ENCODE peak calls at places on chromosomes 16 and 17, in six cellular contexts. One of them, this sample, is unnamed.

GRCh38 chr16:35750701-35751104 is 2291.3 kb downstream of the TP53TG3F start:
- DNase-seq in H1: no peak
- DNase-seq in trophoblast cell: no peak
- DNase-seq in mesenchymal stem cell: no peak
- DNase-seq in IMR-90: no peak
- DNase-seq in neuronal stem cell: no peak
- DNase-seq in this sample: no peak

GRCh38 chr17:9021158-9021984 is at the start of gene NTN1:
- DNase-seq in IMR-90: peak; percentile 13
- DNase-seq in mesenchymal stem cell: peak; percentile 21
- DNase-seq in H1: no peak
- DNase-seq in trophoblast cell: no peak
- DNase-seq in neuronal stem cell: peak; percentile 56
- DNase-seq in this sample: peak; percentile 63

GRCh38 chr16:9316615-9317014 is 225.2 kb downstream of the HAPSTR1 start:
- DNase-seq in IMR-90: no peak
- DNase-seq in neuronal stem cell: no peak
- DNase-seq in H1: no peak
- DNase-seq in mesenchymal stem cell: no peak
- DNase-seq in trophoblast cell: no peak
- DNase-seq in this sample: no peak

GRCh38 chr16:49446805-49447204 is 73.2 kb downstream of the C16orf78 start:
- DNase-seq in mesenchymal stem cell: no peak
- DNase-seq in IMR-90: no peak
- DNase-seq in H1: no peak
- DNase-seq in trophoblast cell: no peak
- DNase-seq in neuronal stem cell: no peak
- DNase-seq in this sample: no peak

GRCh38 chr16:27364493-27365141 is 37.4 kb upstream of the IL21R start:
- DNase-seq in IMR-90: no peak
- DNase-seq in neuronal stem cell: no peak
- DNase-seq in mesenchymal stem cell: no peak
- DNase-seq in H1: no peak
- DNase-seq in trophoblast cell: no peak
- DNase-seq in this sample: no peak

GRCh38 chr16:82368041-82368440 is 198.0 kb upstream of the MPHOSPH6 start:
- DNase-seq in mesenchymal stem cell: peak; percentile 18
- DNase-seq in neuronal stem cell: no peak
- DNase-seq in IMR-90: peak; percentile 32
- DNase-seq in H1: no peak
- DNase-seq in trophoblast cell: no peak
- DNase-seq in this sample: peak; percentile 55

GRCh38 chr17:57868007-57868774 is 18.3 kb upstream of the MRPS23 start:
- DNase-seq in trophoblast cell: peak; percentile 41
- DNase-seq in mesenchymal stem cell: peak; percentile 90
- DNase-seq in neuronal stem cell: peak; percentile 56
- DNase-seq in IMR-90: peak; percentile 94
- DNase-seq in H1: peak; percentile 58
- DNase-seq in this sample: peak; percentile 91

GRCh38 chr16:25109643-25110042 is 1.9 kb upstream of the LCMT1 start:
- DNase-seq in IMR-90: peak; percentile 98
- DNase-seq in trophoblast cell: peak; percentile 60
- DNase-seq in mesenchymal stem cell: peak; percentile 96
- DNase-seq in H1: no peak
- DNase-seq in neuronal stem cell: no peak
- DNase-seq in this sample: no peak

GRCh38 chr17:8939496-8940334 is 25.8 kb downstream of the PIK3R5 start:
- DNase-seq in mesenchymal stem cell: no peak
- DNase-seq in trophoblast cell: no peak
- DNase-seq in neuronal stem cell: no peak
- DNase-seq in H1: no peak
- DNase-seq in IMR-90: no peak
- DNase-seq in this sample: peak; percentile 42

GRCh38 chr16:10667239-10667638 is 27.5 kb downstream of the TEKT5 start:
- DNase-seq in H1: no peak
- DNase-seq in trophoblast cell: no peak
- DNase-seq in mesenchymal stem cell: no peak
- DNase-seq in neuronal stem cell: no peak
- DNase-seq in IMR-90: no peak
- DNase-seq in this sample: no peak

GRCh38 chr17:73027130-73027741 is 65.3 kb downstream of the SLC39A11 start:
- DNase-seq in trophoblast cell: no peak
- DNase-seq in neuronal stem cell: no peak
- DNase-seq in IMR-90: peak; percentile 58
- DNase-seq in mesenchymal stem cell: peak; percentile 54
- DNase-seq in H1: no peak
- DNase-seq in this sample: no peak

GRCh38 chr16:12611006-12611477 is 192.6 kb downstream of the CPPED1 start:
- DNase-seq in IMR-90: no peak
- DNase-seq in H1: no peak
- DNase-seq in mesenchymal stem cell: no peak
- DNase-seq in trophoblast cell: peak; percentile 48
- DNase-seq in neuronal stem cell: no peak
- DNase-seq in this sample: no peak

GRCh38 chr17:58325289-58325726 is 3.3 kb downstream of the TSPOAP1 start:
- DNase-seq in trophoblast cell: no peak
- DNase-seq in IMR-90: no peak
- DNase-seq in H1: no peak
- DNase-seq in mesenchymal stem cell: no peak
- DNase-seq in neuronal stem cell: no peak
- DNase-seq in this sample: peak; percentile 93

GRCh38 chr16:15440852-15441251 is 6.5 kb downstream of the BMERB1 start:
- DNase-seq in neuronal stem cell: no peak
- DNase-seq in IMR-90: peak; percentile 79
- DNase-seq in mesenchymal stem cell: peak; percentile 80
- DNase-seq in H1: no peak
- DNase-seq in trophoblast cell: no peak
- DNase-seq in this sample: no peak

GRCh38 chr16:16057102-16057501 is 107.7 kb downstream of the ABCC1 start:
- DNase-seq in mesenchymal stem cell: no peak
- DNase-seq in H1: no peak
- DNase-seq in IMR-90: no peak
- DNase-seq in trophoblast cell: no peak
- DNase-seq in neuronal stem cell: no peak
- DNase-seq in this sample: no peak

GRCh38 chr17:75587718-75588545 is at the start of gene MYO15B:
- DNase-seq in H1: no peak
- DNase-seq in trophoblast cell: no peak
- DNase-seq in mesenchymal stem cell: peak; percentile 56
- DNase-seq in IMR-90: no peak
- DNase-seq in neuronal stem cell: peak; percentile 59
- DNase-seq in this sample: peak; percentile 85

GRCh38 chr16:4392382-4393242 is 21.0 kb downstream of the VASN start:
- DNase-seq in trophoblast cell: peak; percentile 50
- DNase-seq in neuronal stem cell: no peak
- DNase-seq in mesenchymal stem cell: no peak
- DNase-seq in H1: peak; percentile 59
- DNase-seq in IMR-90: peak; percentile 86
- DNase-seq in this sample: peak; percentile 94

GRCh38 chr16:50910698-50911025 is 168.8 kb downstream of the CYLD start:
- DNase-seq in IMR-90: no peak
- DNase-seq in mesenchymal stem cell: no peak
- DNase-seq in H1: no peak
- DNase-seq in trophoblast cell: no peak
- DNase-seq in neuronal stem cell: no peak
- DNase-seq in this sample: no peak

GRCh38 chr17:55750750-55751641 is at the start of gene PCTP:
- DNase-seq in mesenchymal stem cell: peak; percentile 95
- DNase-seq in IMR-90: peak; percentile 87
- DNase-seq in neuronal stem cell: peak; percentile 86
- DNase-seq in trophoblast cell: peak; percentile 95
- DNase-seq in H1: peak; percentile 78
- DNase-seq in this sample: peak; percentile 99

GRCh38 chr17:50169121-50169764 is 3.4 kb downstream of the SGCA start:
- DNase-seq in mesenchymal stem cell: peak; percentile 84
- DNase-seq in IMR-90: peak; percentile 74
- DNase-seq in H1: no peak
- DNase-seq in neuronal stem cell: peak; percentile 84
- DNase-seq in trophoblast cell: no peak
- DNase-seq in this sample: peak; percentile 91

GRCh38 chr16:85612801-85613608 is at the start of gene GSE1:
- DNase-seq in H1: peak; percentile 76
- DNase-seq in mesenchymal stem cell: peak; percentile 84
- DNase-seq in trophoblast cell: peak; percentile 93
- DNase-seq in neuronal stem cell: peak; percentile 82
- DNase-seq in IMR-90: peak; percentile 68
- DNase-seq in this sample: peak; percentile 97

GRCh38 chr16:85612191-85612800 is 826 bp upstream of the GSE1 start:
- DNase-seq in H1: no peak
- DNase-seq in mesenchymal stem cell: peak; percentile 94
- DNase-seq in IMR-90: peak; percentile 85
- DNase-seq in trophoblast cell: peak; percentile 79
- DNase-seq in neuronal stem cell: peak; percentile 31
- DNase-seq in this sample: peak; percentile 67

GRCh38 chr16:85610446-85611204 is 2.5 kb upstream of the GSE1 start:
- DNase-seq in mesenchymal stem cell: peak; percentile 91
- DNase-seq in H1: peak; percentile 88
- DNase-seq in neuronal stem cell: peak; percentile 84
- DNase-seq in IMR-90: peak; percentile 81
- DNase-seq in trophoblast cell: peak; percentile 95
- DNase-seq in this sample: peak; percentile 96

GRCh38 chr16:85611205-85611454 is 2.0 kb upstream of the GSE1 start:
- DNase-seq in trophoblast cell: no peak
- DNase-seq in H1: no peak
- DNase-seq in mesenchymal stem cell: peak; percentile 46
- DNase-seq in IMR-90: no peak
- DNase-seq in neuronal stem cell: no peak
- DNase-seq in this sample: no peak

DNA sequence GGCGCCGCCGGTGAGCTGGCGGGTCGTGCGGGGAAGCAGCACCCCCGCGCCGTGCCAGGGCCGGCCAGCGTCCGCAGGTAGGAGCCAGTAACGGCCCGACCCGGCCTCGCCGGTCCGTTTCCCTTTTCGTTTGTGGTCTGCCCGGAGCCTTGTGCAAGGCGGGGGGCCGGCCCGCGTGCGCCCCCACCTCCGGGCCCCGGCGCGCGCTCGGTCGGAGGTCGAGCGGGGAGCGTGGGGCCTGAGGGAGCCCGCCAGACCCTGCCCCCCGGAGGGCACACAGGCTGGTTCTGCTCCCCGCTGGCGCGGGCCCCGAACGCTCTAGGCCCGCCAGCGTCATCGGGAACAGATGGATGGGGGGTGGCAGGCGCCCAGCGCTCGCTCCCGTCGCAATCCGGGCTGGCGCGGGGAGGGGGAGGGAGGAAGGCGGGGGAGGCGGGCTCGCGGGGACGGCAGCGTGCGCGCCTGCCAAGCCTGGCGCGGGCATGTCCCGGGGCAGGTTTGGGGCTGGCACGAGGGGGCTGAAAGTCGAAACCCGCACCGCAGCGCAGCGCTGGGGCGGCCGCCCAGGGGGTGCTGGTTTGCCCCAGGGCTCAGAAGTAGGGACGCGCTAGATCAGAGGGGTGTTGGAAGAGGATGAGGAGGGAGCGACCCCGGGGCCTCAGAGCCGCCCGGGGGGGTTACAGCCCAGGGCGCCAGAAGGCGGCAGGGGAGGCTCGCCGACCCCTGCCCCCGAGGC is 1.5 kb upstream of the GSE1 start:
- DNase-seq in mesenchymal stem cell: peak; percentile 85
- DNase-seq in trophoblast cell: peak; percentile 62
- DNase-seq in IMR-90: peak; percentile 74
- DNase-seq in neuronal stem cell: peak; percentile 53
- DNase-seq in H1: no peak
- DNase-seq in this sample: peak; percentile 70
- H2AFZ ChIP-seq in mesenchymal stem cell: no peak overlapping the region
- H2AFZ ChIP-seq in trophoblast cell: peak overlapping the region; percentile 38
- H2AFZ ChIP-seq in IMR-90: peak overlapping the region; percentile 88
- H2AFZ ChIP-seq in neuronal stem cell: peak overlapping the region; percentile 75
- H2AFZ ChIP-seq in H1: no peak overlapping the region
- H2AFZ ChIP-seq in this sample: no peak overlapping the region

DNA sequence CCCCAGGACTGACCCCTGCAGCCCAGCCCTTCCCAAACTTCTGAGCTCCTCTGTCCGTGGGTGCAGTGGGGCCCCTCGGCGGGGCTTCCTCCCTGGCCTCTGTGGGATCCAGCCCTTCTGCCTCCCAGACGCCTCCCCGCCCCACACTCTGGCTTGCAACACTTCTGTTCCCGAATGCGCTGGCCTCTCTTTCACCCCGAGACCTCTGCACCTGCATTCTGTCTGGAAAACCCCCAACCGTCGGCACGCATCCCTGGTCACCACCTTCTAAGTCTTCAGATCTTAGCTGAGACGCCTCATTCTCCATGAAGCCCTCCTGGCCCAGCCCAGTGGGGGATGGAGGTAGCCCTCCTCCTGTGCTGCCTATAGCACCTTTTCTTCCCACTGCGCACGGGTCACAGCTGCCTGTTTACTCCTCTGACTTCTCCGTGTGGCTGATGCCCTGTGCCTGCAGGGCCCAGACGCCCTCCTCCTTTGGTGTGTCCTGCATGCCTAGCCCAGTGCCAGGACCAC is 26.4 kb downstream of the TMEM235 start:
- DNase-seq in trophoblast cell: peak; percentile 10
- DNase-seq in IMR-90: peak; percentile 13
- DNase-seq in neuronal stem cell: no peak
- DNase-seq in mesenchymal stem cell: peak; percentile 82
- DNase-seq in H1: no peak
- DNase-seq in this sample: no peak
- H3K23ac ChIP-seq in trophoblast cell: no peak overlapping the region
- H3K23ac ChIP-seq in IMR-90: no peak overlapping the region
- H3K23ac ChIP-seq in neuronal stem cell: peak overlapping the region; percentile 46
- H3K23ac ChIP-seq in mesenchymal stem cell: peak overlapping the region; percentile 34
- H3K23ac ChIP-seq in H1: no peak overlapping the region
- H3K23ac ChIP-seq in this sample: no peak overlapping the region

GRCh38 chr17:79859676-79860615 is 20.7 kb upstream of the CBX4 start:
- DNase-seq in H1: no peak
- DNase-seq in trophoblast cell: no peak
- DNase-seq in IMR-90: no peak
- DNase-seq in mesenchymal stem cell: no peak
- DNase-seq in neuronal stem cell: no peak
- DNase-seq in this sample: no peak
- H2AFZ ChIP-seq in H1: no peak overlapping the region
- H2AFZ ChIP-seq in trophoblast cell: no peak overlapping the region
- H2AFZ ChIP-seq in IMR-90: peak overlapping the region; percentile 51
- H2AFZ ChIP-seq in mesenchymal stem cell: no peak overlapping the region
- H2AFZ ChIP-seq in neuronal stem cell: peak overlapping the region; percentile 22
- H2AFZ ChIP-seq in this sample: no peak overlapping the region

DNA sequence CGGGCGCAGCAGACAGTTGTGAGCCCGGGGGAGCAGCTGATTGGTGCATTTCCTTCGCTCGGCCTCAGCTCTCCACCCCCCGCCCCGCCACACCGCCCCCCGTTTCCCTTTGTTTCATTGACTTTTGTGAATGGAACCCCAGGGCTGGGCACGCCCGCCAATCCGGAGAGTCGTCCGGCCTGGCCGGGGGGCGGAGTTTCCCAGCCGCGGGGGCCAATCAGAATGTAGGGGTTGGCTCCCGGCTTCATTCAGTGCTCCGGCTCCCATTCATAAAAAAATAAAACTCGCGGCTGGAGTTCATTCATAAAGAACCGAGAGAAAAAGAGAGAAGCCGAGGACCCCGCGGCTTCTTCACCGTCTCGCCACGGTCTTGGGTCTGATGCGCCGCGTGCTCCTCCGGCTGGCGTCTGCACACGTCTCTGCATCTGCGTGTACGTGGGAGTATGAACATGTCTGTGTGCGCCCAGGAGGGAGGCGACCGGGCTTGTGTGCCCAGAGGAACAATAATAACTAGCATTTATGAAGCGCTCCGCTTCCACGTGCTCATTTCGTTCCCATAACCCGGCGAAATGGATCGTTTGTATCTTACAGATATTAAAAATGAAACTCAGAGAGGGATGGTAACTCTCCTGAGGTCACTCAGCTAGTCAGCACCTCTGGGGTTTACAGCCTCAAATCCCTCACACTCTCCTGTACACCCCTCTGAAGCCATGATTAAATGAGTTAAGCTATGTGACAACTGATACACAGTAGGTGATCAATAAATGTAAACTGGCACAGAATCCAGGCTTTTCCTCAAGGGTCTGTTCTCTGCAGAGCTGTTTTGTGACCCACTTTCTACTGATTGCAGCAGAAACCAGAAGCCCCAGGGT is at the start of gene ETV4:
- DNase-seq in IMR-90: peak; percentile 89
- DNase-seq in mesenchymal stem cell: peak; percentile 96
- DNase-seq in H1: peak; percentile 84
- DNase-seq in neuronal stem cell: peak; percentile 94
- DNase-seq in trophoblast cell: peak; percentile 69
- DNase-seq in this sample: peak; percentile 99
- H3K23ac ChIP-seq in IMR-90: peak within 1 kb of the TSS; percentile 94
- H3K23ac ChIP-seq in mesenchymal stem cell: peak within 1 kb of the TSS; percentile 91
- H3K23ac ChIP-seq in H1: no peak within 1 kb of the TSS
- H3K23ac ChIP-seq in neuronal stem cell: no peak within 1 kb of the TSS
- H3K23ac ChIP-seq in trophoblast cell: no peak within 1 kb of the TSS
- H3K23ac ChIP-seq in this sample: no peak within 1 kb of the TSS